ENCODE peak calls at places on chromosomes 5 and 9, in five cellular contexts. C, R, Q, S and V are unnamed samples.

GRCh38 chr9:5688109-5688508 is 59.2 kb downstream of the RIC1 start:
- DNase-seq in R (no peak), S (no peak), Q (no peak), C (no peak), V (no peak)

GRCh38 chr5:80516826-80517225 is 28.9 kb downstream of the FAM151B start:
- DNase-seq in S (no peak), R (no peak), C (no peak), Q (no peak), V (no peak)

GRCh38 chr5:39423331-39423751 is 1.4 kb downstream of the DAB2 start:
- DNase-seq in R (peak; percentile 51), C (peak; percentile 61), S (no peak), Q (no peak), V (no peak)

GRCh38 chr9:129321511-129322021 is 143.5 kb upstream of the IER5L start:
- DNase-seq in R (no peak), C (peak; percentile 63), S (no peak), Q (no peak), V (no peak)

GRCh38 chr5:68333649-68334549 is 118.3 kb downstream of the PIK3R1 start:
- DNase-seq in R (no peak), S (no peak), Q (no peak), C (no peak), V (no peak)

GRCh38 chr5:137666109-137666850 is 69.6 kb downstream of the KLHL3 start:
- DNase-seq in S (peak; percentile 71), R (peak; percentile 52), Q (no peak), C (no peak), V (no peak)

GRCh38 chr5:34584165-34584564 is 72.0 kb upstream of the RAI14 start:
- DNase-seq in Q (no peak), S (no peak), C (no peak), R (no peak), V (no peak)

GRCh38 chr9:137042751-137043727 is 2.9 kb downstream of the NPDC1 start:
- DNase-seq in S (no peak), R (peak; percentile 88), Q (no peak), C (no peak), V (no peak)

GRCh38 chr9:18504707-18505106 is 30.8 kb downstream of the ADAMTSL1 start:
- DNase-seq in R (no peak), S (no peak), Q (no peak), C (no peak), V (no peak)

GRCh38 chr5:117947836-117948235 is 1040.5 kb downstream of the DTWD2 start:
- DNase-seq in R (no peak), C (no peak), Q (no peak), S (no peak), V (no peak)

GRCh38 chr9:95012035-95012708 is 285.7 kb downstream of the AOPEP start:
- DNase-seq in C (no peak), Q (no peak), S (no peak), R (no peak), V (no peak)

GRCh38 chr9:111559000-111559610 is 34.1 kb downstream of the ZNF483 start:
- DNase-seq in R (no peak), Q (no peak), C (no peak), S (no peak), V (no peak)

GRCh38 chr5:8930021-8930420 is 615.9 kb downstream of the SEMA5A start:
- DNase-seq in R (no peak), S (no peak), C (no peak), Q (no peak), V (no peak)

GRCh38 chr5:41416336-41416735 is 94.1 kb downstream of the PLCXD3 start:
- DNase-seq in S (no peak), R (no peak), C (no peak), Q (no peak), V (no peak)

GRCh38 chr9:137308102-137308619 is 6.1 kb upstream of the NRARP start:
- DNase-seq in R (peak; percentile 57), S (no peak), C (no peak), Q (no peak), V (no peak)

GRCh38 chr5:73748510-73749410 is 122.8 kb downstream of the ARHGEF28 start:
- DNase-seq in R (peak; percentile 78), C (peak; percentile 87), S (no peak), Q (peak; percentile 49), V (no peak)

GRCh38 chr5:55324815-55325418 is 17.1 kb downstream of the MTREX start:
- DNase-seq in C (no peak), S (peak; percentile 39), R (no peak), Q (no peak), V (no peak)

GRCh38 chr9:128992995-128993394 is 35.1 kb downstream of the SH3GLB2 start:
- DNase-seq in C (no peak), S (no peak), Q (no peak), R (no peak), V (no peak)

GRCh38 chr5:123807177-123807900 is 295.4 kb downstream of the CSNK1G3 start:
- DNase-seq in S (no peak), R (no peak), C (no peak), Q (no peak), V (no peak)